ENCODE peak calls at places on chromosomes 12 and 14, in seven cellular contexts. S is HCT116, G is HepG2, P is SK-N-SH, U is K562, H is H1, A is GM12878. Z is an unnamed sample.
A peak's percentile ranks its signal among the peaks of the same experiment; 100 is the strongest.

GRCh38 chr14:78970677-78971076 is 800.5 kb downstream of the NRXN3 start:
- DNase-seq in S (no peak), G (no peak), P (no peak), U (no peak), H (no peak), A (no peak), Z (no peak)

GRCh38 chr14:25041898-25042297 is 8.0 kb downstream of the STXBP6 start:
- DNase-seq in S (no peak), G (no peak), P (no peak), U (no peak), H (no peak), A (no peak), Z (no peak)

GRCh38 chr12:62862259-62862881 is 72.6 kb downstream of the PPM1H start:
- DNase-seq in S (no peak), G (no peak), P (no peak), U (no peak), H (no peak), A (no peak), Z (no peak)

GRCh38 chr14:31127690-31128089 is 79.9 kb downstream of the HECTD1 start:
- DNase-seq in S (no peak), G (peak; percentile 55), P (no peak), U (no peak), H (no peak), A (no peak), Z (no peak)

GRCh38 chr12:69687390-69687789 is 11.7 kb downstream of the BEST3 start:
- DNase-seq in S (no peak), G (no peak), P (no peak), U (no peak), H (no peak), A (no peak), Z (no peak)

GRCh38 chr14:93963692-93964091 is 12.7 kb downstream of the ASB2 start:
- DNase-seq in S (no peak), G (no peak), P (no peak), U (no peak), H (no peak), A (no peak), Z (no peak)

GRCh38 chr12:2769866-2770533 is 24.8 kb upstream of the FKBP4 start:
- DNase-seq in S (no peak), G (no peak), P (no peak), U (no peak), H (no peak), A (no peak), Z (peak; percentile 73)

GRCh38 chr14:52068741-52069616 is at the start of gene NID2:
- DNase-seq in S (no peak), G (peak; percentile 20), P (peak; percentile 98), U (peak; percentile 33), H (peak; percentile 63), A (no peak), Z (no peak)

GRCh38 chr14:99574099-99574880 is 29.7 kb downstream of the CCDC85C start:
- DNase-seq in S (no peak), G (peak; percentile 73), P (peak; percentile 69), U (no peak), H (peak; percentile 44), A (no peak), Z (no peak)

GRCh38 chr14:55188686-55189295 is 2.6 kb downstream of the DLGAP5 start:
- DNase-seq in S (no peak), G (no peak), P (no peak), U (no peak), H (no peak), A (no peak), Z (no peak)

GRCh38 chr12:104494137-104494815 is 37.5 kb downstream of the CHST11 start:
- DNase-seq in S (no peak), G (no peak), P (no peak), U (peak; percentile 51), H (no peak), A (peak; percentile 57), Z (no peak)

GRCh38 chr12:51025748-51026654 is at the start of gene SLC11A2:
- DNase-seq in S (peak; percentile 86), G (peak; percentile 94), P (peak; percentile 98), U (peak; percentile 99), H (peak; percentile 92), A (peak; percentile 72), Z (peak; percentile 93)

GRCh38 chr12:26795899-26796298 is 37.1 kb downstream of the ITPR2 start:
- DNase-seq in S (no peak), G (no peak), P (no peak), U (no peak), H (no peak), A (no peak), Z (no peak)

GRCh38 chr12:124780336-124780735 is 83.3 kb downstream of the SCARB1 start:
- DNase-seq in S (no peak), G (no peak), P (no peak), U (no peak), H (no peak), A (no peak), Z (no peak)

GRCh38 chr12:78711954-78712353 is 152.6 kb upstream of the SYT1 start:
- DNase-seq in S (no peak), G (no peak), P (no peak), U (no peak), H (no peak), A (no peak), Z (no peak)

GRCh38 chr14:51053157-51053556 is 41.7 kb downstream of the TRIM9 start:
- DNase-seq in S (no peak), G (no peak), P (no peak), U (no peak), H (no peak), A (no peak), Z (no peak)

GRCh38 chr14:75247286-75247922 is 31.2 kb upstream of the FOS start:
- DNase-seq in S (no peak), G (peak; percentile 77), P (no peak), U (no peak), H (no peak), A (peak; percentile 40), Z (no peak)

GRCh38 chr12:120180975-120181374 is 13.5 kb downstream of the GCN1 start:
- DNase-seq in S (no peak), G (no peak), P (no peak), U (no peak), H (no peak), A (no peak), Z (no peak)

GRCh38 chr12:22792198-22792597 is 167.2 kb downstream of the ETNK1 start:
- DNase-seq in S (no peak), G (no peak), P (peak; percentile 4), U (no peak), H (no peak), A (no peak), Z (no peak)

GRCh38 chr12:132286912-132287311 is 42.5 kb downstream of the GALNT9 start:
- DNase-seq in S (peak; percentile 75), G (peak; percentile 39), P (no peak), U (peak; percentile 25), H (no peak), A (no peak), Z (peak; percentile 63)

GRCh38 chr12:112011685-112012084 is 1.3 kb downstream of the TMEM116 start:
- DNase-seq in S (no peak), G (no peak), P (no peak), U (no peak), H (no peak), A (no peak), Z (no peak)

GRCh38 chr12:92493816-92494215 is 209.0 kb upstream of the PLEKHG7 start:
- DNase-seq in S (no peak), G (no peak), P (no peak), U (no peak), H (no peak), A (no peak), Z (no peak)

GRCh38 chr14:52342849-52343606 is 28.9 kb downstream of the PTGER2 start:
- DNase-seq in S (no peak), G (no peak), P (no peak), U (no peak), H (no peak), A (no peak), Z (no peak)

DNA sequence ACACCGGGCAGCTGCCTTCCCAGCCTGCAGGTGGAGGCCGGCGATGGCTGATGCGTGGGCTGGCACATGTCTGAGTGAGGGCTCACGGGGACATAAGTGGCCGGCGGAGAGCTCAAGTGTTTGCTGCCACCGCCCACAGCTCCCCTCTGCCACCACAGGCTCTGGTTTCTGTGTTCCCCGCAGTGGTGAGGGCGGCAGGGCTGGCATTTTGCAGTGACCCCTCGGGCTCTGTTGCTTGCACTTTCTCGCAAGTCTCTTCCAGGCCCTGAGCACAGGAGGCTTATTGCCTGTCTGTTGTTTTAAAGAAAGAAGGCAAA is 271.0 kb upstream of the RTL1 start:
- DNase-seq in S (no peak), G (no peak), P (peak; percentile 24), U (no peak), H (no peak), A (no peak), Z (no peak)
- TF ChIP-seq JUND in S (no peak), G (no peak), P (no peak), U (no peak), H (no peak), A (no peak), Z (no peak)

DNA sequence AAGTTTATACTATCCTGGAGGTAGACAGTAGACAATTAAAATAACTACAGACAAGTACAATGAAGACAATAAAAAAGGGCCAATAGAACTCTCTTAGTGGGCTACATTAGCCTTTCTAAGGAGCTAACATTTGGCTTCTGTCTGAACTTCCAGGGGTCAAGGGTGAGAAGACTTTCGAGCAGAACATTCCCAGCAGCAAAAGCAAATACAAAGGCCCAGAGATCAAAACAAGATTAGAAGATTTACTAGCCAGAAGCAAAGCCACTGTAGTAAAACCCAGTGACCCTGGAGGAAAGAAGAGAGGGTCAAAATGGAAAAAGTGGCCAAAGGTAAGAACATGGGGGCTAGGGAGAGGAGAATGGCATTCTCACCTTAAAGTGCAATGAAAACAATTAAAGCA is 63.2 kb downstream of the ATP2B1 start:
- DNase-seq in S (no peak), G (peak; percentile 34), P (no peak), U (no peak), H (no peak), A (no peak), Z (peak; percentile 58)
- TF ChIP-seq JUND in S (no peak), G (no peak), P (no peak), U (no peak), H (no peak), A (no peak), Z (peak; percentile 41)

GRCh38 chr14:90556666-90557450 is 160.0 kb downstream of the CALM1 start:
- DNase-seq in S (no peak), G (peak; percentile 14), P (no peak), U (peak; percentile 81), H (no peak), A (no peak), Z (no peak)
- TF ChIP-seq JUND in S (no peak), G (no peak), P (no peak), U (no peak), H (no peak), A (no peak), Z (no peak)

GRCh38 chr14:94971750-94972149 is 185.6 kb downstream of the DICER1 start:
- DNase-seq in S (no peak), G (no peak), P (no peak), U (no peak), H (no peak), A (no peak), Z (no peak)
- TF ChIP-seq JUND in S (no peak), G (no peak), P (no peak), U (no peak), H (no peak), A (no peak), Z (no peak)

GRCh38 chr14:104876251-104876699 is 11.2 kb downstream of the CEP170B start:
- DNase-seq in S (peak; percentile 44), G (no peak), P (peak; percentile 92), U (peak; percentile 88), H (peak; percentile 31), A (no peak), Z (peak; percentile 87)
- TF ChIP-seq JUND in S (no peak), G (no peak), P (no peak), U (no peak), H (no peak), A (no peak), Z (no peak)

GRCh38 chr12:6961695-6962284 is 8.7 kb downstream of the PHB2 start:
- DNase-seq in S (peak; percentile 73), G (peak; percentile 81), P (peak; percentile 78), U (peak; percentile 78), H (no peak), A (no peak), Z (no peak)
- TF ChIP-seq JUND in S (no peak), G (no peak), P (no peak), U (no peak), H (no peak), A (no peak), Z (no peak)